ENCODE peak calls at places on chromosomes 13 and 19, in five cellular contexts. I is CD8-positive, alpha-beta T cell; D is cardiac muscle cell; X is tibial nerve; L is aorta. P is an unnamed sample. For H3K4me1, the result is how much of the 10 kb centered on the place peaks cover.

GRCh38 chr13:41751277-41751676 is 209.6 kb downstream of the VWA8 start:
- DNase-seq in I (no peak), X (no peak), D (peak), L (peak), P (no peak)

GRCh38 chr13:112204881-112205327 is 138.0 kb downstream of the SOX1 start:
- DNase-seq in X (no peak), D (no peak), L (no peak), I (no peak), P (no peak)

GRCh38 chr19:29714953-29715694 is at the start of gene C19orf12:
- DNase-seq in X (no peak), I (peak), L (peak), D (peak), P (no peak)

GRCh38 chr19:10642473-10642872 is 11.7 kb upstream of the ILF3 start:
- DNase-seq in D (no peak), L (no peak), I (no peak), X (no peak), P (no peak)

GRCh38 chr19:6279931-6280591 is at the start of gene MLLT1:
- DNase-seq in L (peak), I (peak), D (peak), X (peak), P (peak)

GRCh38 chr13:65914707-65915106 is 1315.4 kb downstream of the PCDH9 start:
- DNase-seq in X (no peak), L (no peak), I (no peak), D (peak), P (no peak)

GRCh38 chr19:40718774-40719391 is 2.0 kb downstream of the ITPKC start:
- DNase-seq in D (peak), I (no peak), L (peak), X (peak), P (no peak)

GRCh38 chr13:37460211-37460610 is 138.4 kb downstream of the POSTN start:
- DNase-seq in D (no peak), X (no peak), L (no peak), I (no peak), P (no peak)

GRCh38 chr19:2154587-2155075 is 3.3 kb upstream of the AP3D1 start:
- DNase-seq in X (no peak), I (no peak), D (no peak), L (no peak), P (no peak)

GRCh38 chr19:611506-611869 is 21.8 kb downstream of the HCN2 start:
- DNase-seq in X (no peak), I (peak), L (no peak), D (peak), P (peak)

GRCh38 chr13:99590519-99591011 is 89.3 kb downstream of the TM9SF2 start:
- DNase-seq in I (no peak), X (no peak), D (peak), L (no peak), P (peak)

GRCh38 chr19:7899751-7900352 is 3.8 kb upstream of the MAP2K7 start:
- DNase-seq in X (no peak), L (no peak), I (no peak), D (no peak), P (no peak)

GRCh38 chr13:28569886-28570285 is 75.0 kb upstream of the FLT1 start:
- DNase-seq in D (no peak), L (no peak), I (no peak), X (no peak), P (no peak)

GRCh38 chr13:110379905-110380341 is 72.8 kb downstream of the COL4A2 start:
- DNase-seq in I (no peak), D (peak), X (no peak), L (no peak), P (no peak)
- H3K4me1 ChIP-seq in I (under half), D (under half), X (half or more), L (under half), P (under half)

GRCh38 chr19:39098365-39099269 is 14.4 kb downstream of the ACP7 start:
- DNase-seq in L (no peak), X (no peak), D (no peak), I (no peak), P (no peak)
- H3K27ac ChIP-seq in L (no peak), X (no peak), D (no peak), I (no peak), P (no peak)

GRCh38 chr13:88602786-88603777 is 931.9 kb downstream of the SLITRK5 start:
- DNase-seq in D (no peak), X (no peak), L (no peak), I (no peak), P (no peak)
- H3K4me1 ChIP-seq in D (under half), X (under half), L (under half), I (under half), P (under half)

GRCh38 chr13:25423831-25424230 is 52.1 kb downstream of the ATP8A2 start:
- DNase-seq in D (no peak), L (no peak), X (no peak), I (no peak), P (no peak)

GRCh38 chr13:25422153-25422552 is 50.4 kb downstream of the ATP8A2 start:
- DNase-seq in D (no peak), I (no peak), X (no peak), L (no peak), P (no peak)

GRCh38 chr13:25420161-25420560 is 48.4 kb downstream of the ATP8A2 start:
- DNase-seq in I (no peak), L (no peak), X (no peak), D (no peak), P (no peak)

GRCh38 chr13:25421602-25422001 is 49.8 kb downstream of the ATP8A2 start:
- DNase-seq in I (no peak), D (no peak), L (no peak), X (no peak), P (no peak)
- H3K27ac ChIP-seq in I (no peak), D (no peak), L (no peak), X (no peak), P (no peak)

GRCh38 chr19:34188388-34188787 is 16.1 kb downstream of the LSM14A start:
- DNase-seq in X (no peak), D (peak), I (no peak), L (no peak), P (no peak)
- H3K4me1 ChIP-seq in X (half or more), D (under half), I (half or more), L (under half), P (under half)

DNA sequence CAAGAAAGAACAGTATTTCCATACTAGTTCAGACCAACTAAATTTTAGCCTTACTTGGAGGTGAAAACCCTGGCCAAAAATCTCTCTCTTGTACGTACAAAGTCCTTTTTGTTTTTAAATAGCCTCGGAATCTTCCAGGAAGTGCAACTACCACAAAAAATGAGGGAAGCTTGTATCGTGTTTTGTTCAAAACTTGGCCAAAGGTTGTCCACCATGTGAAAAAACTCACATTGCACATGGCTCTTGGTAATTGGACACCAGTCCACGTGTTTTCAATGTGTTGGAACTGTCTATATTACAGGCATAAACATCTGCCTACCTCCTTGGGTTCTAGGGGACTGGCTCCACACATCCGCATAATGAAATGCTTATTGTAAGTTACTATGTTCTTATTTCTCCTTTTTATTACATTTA is 15.2 kb upstream of the STRN4 start:
- DNase-seq in D (peak), I (no peak), L (no peak), X (no peak), P (no peak)
- H3K27ac ChIP-seq in D (no peak), I (no peak), L (no peak), X (peak), P (no peak)

GRCh38 chr13:21047591-21048282 is 13.6 kb downstream of the LATS2 start:
- DNase-seq in X (no peak), L (no peak), D (no peak), I (no peak), P (no peak)
- H3K4me1 ChIP-seq in X (half or more), L (under half), D (under half), I (under half), P (under half)

DNA sequence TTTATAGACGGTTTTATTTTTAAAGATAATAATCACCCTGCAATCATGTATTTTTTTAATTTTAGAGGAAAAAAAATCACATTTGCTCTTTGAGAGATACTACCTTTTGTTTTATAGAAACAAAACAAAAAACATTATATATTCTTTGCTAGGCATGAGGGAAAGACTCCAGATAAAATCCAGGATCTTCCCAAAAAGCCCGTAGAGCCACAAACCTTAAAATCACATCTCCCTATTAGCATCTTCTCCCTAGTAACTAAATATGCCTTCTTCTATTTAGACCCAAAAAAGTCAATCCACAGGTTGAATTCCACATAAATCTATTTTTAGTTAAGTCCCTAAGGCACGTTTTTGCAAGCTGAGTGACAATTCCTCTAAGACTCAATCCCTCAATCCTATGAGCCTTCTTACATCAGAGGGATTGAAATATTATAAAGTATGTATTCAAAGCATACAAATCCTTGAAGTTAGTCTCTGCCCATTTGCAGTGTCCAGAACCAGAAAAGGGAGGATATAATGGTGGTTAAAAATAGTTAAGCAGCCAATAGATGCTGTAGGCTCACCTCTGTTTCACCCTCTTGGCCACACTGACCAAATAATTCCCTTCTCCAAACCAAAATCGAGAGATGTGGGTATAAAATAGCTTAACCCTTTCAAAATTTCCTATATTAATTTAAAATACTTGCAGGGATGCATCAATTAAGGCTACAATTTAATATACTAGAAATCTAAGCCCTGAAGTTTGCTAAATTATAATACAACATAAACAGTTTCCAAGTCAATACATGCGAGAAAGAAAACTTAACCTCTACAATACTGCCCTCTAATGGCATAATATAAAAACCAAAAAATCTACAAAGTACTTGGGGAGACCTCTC is 64.0 kb downstream of the SERP2 start:
- DNase-seq in I (no peak), X (no peak), L (no peak), D (peak), P (peak)
- H3K27ac ChIP-seq in I (no peak), X (peak), L (no peak), D (peak), P (peak)

GRCh38 chr19:54451997-54452396 is 3.0 kb downstream of the LENG8 start:
- DNase-seq in D (no peak), X (no peak), L (peak), I (no peak), P (no peak)

GRCh38 chr19:54451331-54451871 is 2.4 kb downstream of the LENG8 start:
- DNase-seq in X (no peak), L (peak), D (no peak), I (no peak), P (no peak)

GRCh38 chr19:54448037-54448773 is 794 bp upstream of the LENG8 start:
- DNase-seq in X (peak), I (peak), L (peak), D (peak), P (peak)

GRCh38 chr19:54448774-54449700 is at the start of gene LENG8:
- DNase-seq in I (peak), L (peak), X (peak), D (peak), P (peak)

DNA sequence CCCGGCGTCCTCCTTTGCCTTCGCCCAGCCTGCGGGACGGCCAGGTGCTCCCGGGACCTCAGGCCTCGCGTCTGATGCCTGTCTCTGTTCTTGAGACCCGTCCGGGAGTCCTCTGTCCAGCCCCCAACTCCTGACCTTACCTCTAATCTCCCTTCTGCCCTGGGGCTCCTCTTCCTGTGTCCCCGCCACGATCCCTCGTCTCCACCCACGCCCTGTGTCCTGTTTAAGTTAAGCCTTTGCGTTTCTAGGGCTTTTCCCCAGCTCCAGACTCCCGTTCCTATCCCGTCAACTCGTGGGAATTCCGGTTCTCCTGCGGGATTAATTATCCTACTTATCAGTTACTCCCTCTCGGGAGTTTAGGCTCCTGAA is 686 bp downstream of the LENG8 start:
- DNase-seq in I (no peak), X (no peak), L (no peak), D (peak), P (no peak)
- H3K4me1 ChIP-seq in I (under half), X (half or more), L (under half), D (under half), P (under half)

DNA sequence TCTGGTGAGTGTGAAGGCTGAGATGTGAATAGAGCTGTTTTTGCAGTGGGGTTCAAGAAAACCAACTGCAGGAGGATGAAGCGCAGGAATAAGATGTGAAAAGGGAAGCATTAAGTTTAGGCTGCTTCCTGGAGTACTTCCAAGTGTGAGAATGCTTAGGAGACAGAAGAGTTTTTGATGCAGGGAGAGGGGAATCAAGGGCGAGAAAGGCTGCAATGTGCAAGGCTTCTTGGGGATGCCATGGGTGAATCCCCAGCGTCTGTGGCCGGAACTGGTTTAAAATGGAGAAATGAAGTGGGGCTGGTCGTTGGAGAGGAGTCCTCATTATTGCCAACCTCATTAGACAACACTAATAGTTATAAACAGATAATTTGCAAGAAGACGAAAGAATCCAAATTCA is 764.9 kb downstream of the LIG4 start:
- DNase-seq in D (peak), I (no peak), L (no peak), X (no peak), P (no peak)
- H3K27ac ChIP-seq in D (no peak), I (no peak), L (no peak), X (no peak), P (peak)

P was measured in SJSA1.